ENCODE peak calls at places on chromosome 3, in eight cellular contexts. One of them, this sample, is unnamed.

GRCh38 chr3:19885468-19885867 is 48.5 kb downstream of the EFHB start:
- DNase-seq in naive thymus-derived CD4-positive, alpha-beta T cell: no peak
- DNase-seq in MM.1S: peak; percentile 43
- DNase-seq in A673: peak; percentile 72
- DNase-seq in stomach: no peak
- DNase-seq in bronchial epithelial cell: peak; percentile 37
- DNase-seq in mammary epithelial cell: peak; percentile 13
- DNase-seq in fibroblast of lung: peak; percentile 25
- DNase-seq in this sample: no peak

GRCh38 chr3:191005790-191006189 is 143.3 kb upstream of the GMNC start:
- DNase-seq in mammary epithelial cell: no peak
- DNase-seq in stomach: no peak
- DNase-seq in MM.1S: no peak
- DNase-seq in fibroblast of lung: peak; percentile 23
- DNase-seq in naive thymus-derived CD4-positive, alpha-beta T cell: no peak
- DNase-seq in bronchial epithelial cell: no peak
- DNase-seq in A673: no peak
- DNase-seq in this sample: no peak

GRCh38 chr3:141152130-141152529 is 79.5 kb upstream of the PXYLP1 start:
- DNase-seq in mammary epithelial cell: no peak
- DNase-seq in A673: no peak
- DNase-seq in bronchial epithelial cell: no peak
- DNase-seq in stomach: no peak
- DNase-seq in MM.1S: no peak
- DNase-seq in naive thymus-derived CD4-positive, alpha-beta T cell: no peak
- DNase-seq in fibroblast of lung: no peak
- DNase-seq in this sample: no peak

GRCh38 chr3:112557980-112558379 is 3.8 kb downstream of the ATG3 start:
- DNase-seq in A673: no peak
- DNase-seq in fibroblast of lung: no peak
- DNase-seq in MM.1S: no peak
- DNase-seq in naive thymus-derived CD4-positive, alpha-beta T cell: no peak
- DNase-seq in stomach: no peak
- DNase-seq in bronchial epithelial cell: no peak
- DNase-seq in mammary epithelial cell: no peak
- DNase-seq in this sample: no peak

GRCh38 chr3:130658666-130659065 is 88.0 kb downstream of the PIK3R4 start:
- DNase-seq in mammary epithelial cell: peak; percentile 24
- DNase-seq in stomach: no peak
- DNase-seq in naive thymus-derived CD4-positive, alpha-beta T cell: no peak
- DNase-seq in fibroblast of lung: peak; percentile 73
- DNase-seq in bronchial epithelial cell: peak; percentile 6
- DNase-seq in MM.1S: no peak
- DNase-seq in A673: peak; percentile 54
- DNase-seq in this sample: peak; percentile 88

GRCh38 chr3:43347774-43348173 is 61.4 kb downstream of the SNRK start:
- DNase-seq in naive thymus-derived CD4-positive, alpha-beta T cell: no peak
- DNase-seq in A673: no peak
- DNase-seq in MM.1S: no peak
- DNase-seq in mammary epithelial cell: no peak
- DNase-seq in fibroblast of lung: no peak
- DNase-seq in stomach: no peak
- DNase-seq in bronchial epithelial cell: no peak
- DNase-seq in this sample: no peak

GRCh38 chr3:41041457-41041856 is 157.8 kb upstream of the CTNNB1 start:
- DNase-seq in MM.1S: no peak
- DNase-seq in naive thymus-derived CD4-positive, alpha-beta T cell: no peak
- DNase-seq in A673: no peak
- DNase-seq in bronchial epithelial cell: peak; percentile 28
- DNase-seq in mammary epithelial cell: no peak
- DNase-seq in stomach: no peak
- DNase-seq in fibroblast of lung: no peak
- DNase-seq in this sample: no peak

GRCh38 chr3:191376742-191377141 is 46.4 kb upstream of the UTS2B start:
- DNase-seq in mammary epithelial cell: peak; percentile 75
- DNase-seq in bronchial epithelial cell: peak; percentile 46
- DNase-seq in A673: peak; percentile 44
- DNase-seq in naive thymus-derived CD4-positive, alpha-beta T cell: no peak
- DNase-seq in MM.1S: no peak
- DNase-seq in fibroblast of lung: peak; percentile 73
- DNase-seq in stomach: no peak
- DNase-seq in this sample: peak; percentile 59

GRCh38 chr3:130539005-130539404 is 22.0 kb downstream of the COL6A6 start:
- DNase-seq in fibroblast of lung: peak; percentile 4
- DNase-seq in stomach: peak; percentile 39
- DNase-seq in MM.1S: peak; percentile 60
- DNase-seq in A673: peak; percentile 81
- DNase-seq in naive thymus-derived CD4-positive, alpha-beta T cell: peak; percentile 26
- DNase-seq in bronchial epithelial cell: peak; percentile 50
- DNase-seq in mammary epithelial cell: peak; percentile 19
- DNase-seq in this sample: peak; percentile 40

GRCh38 chr3:118970819-118971218 is 63.8 kb downstream of the IGSF11 start:
- DNase-seq in A673: no peak
- DNase-seq in stomach: no peak
- DNase-seq in bronchial epithelial cell: no peak
- DNase-seq in MM.1S: no peak
- DNase-seq in fibroblast of lung: no peak
- DNase-seq in mammary epithelial cell: no peak
- DNase-seq in naive thymus-derived CD4-positive, alpha-beta T cell: no peak
- DNase-seq in this sample: no peak

GRCh38 chr3:101070260-101071121 is 77.3 kb upstream of the ABI3BP start:
- DNase-seq in bronchial epithelial cell: no peak
- DNase-seq in A673: peak; percentile 45
- DNase-seq in naive thymus-derived CD4-positive, alpha-beta T cell: peak; percentile 60
- DNase-seq in MM.1S: peak; percentile 68
- DNase-seq in stomach: peak; percentile 83
- DNase-seq in mammary epithelial cell: no peak
- DNase-seq in fibroblast of lung: peak; percentile 8
- DNase-seq in this sample: peak; percentile 23

GRCh38 chr3:9169951-9170850 is 79.2 kb downstream of the SRGAP3 start:
- DNase-seq in MM.1S: no peak
- DNase-seq in mammary epithelial cell: no peak
- DNase-seq in fibroblast of lung: no peak
- DNase-seq in A673: no peak
- DNase-seq in naive thymus-derived CD4-positive, alpha-beta T cell: no peak
- DNase-seq in stomach: no peak
- DNase-seq in bronchial epithelial cell: peak; percentile 58
- DNase-seq in this sample: no peak

GRCh38 chr3:108629974-108630373 is 40.5 kb downstream of the DZIP3 start:
- DNase-seq in naive thymus-derived CD4-positive, alpha-beta T cell: no peak
- DNase-seq in A673: no peak
- DNase-seq in bronchial epithelial cell: no peak
- DNase-seq in stomach: no peak
- DNase-seq in fibroblast of lung: no peak
- DNase-seq in mammary epithelial cell: no peak
- DNase-seq in MM.1S: no peak
- DNase-seq in this sample: no peak

GRCh38 chr3:171788546-171789351 is 21.5 kb downstream of the PLD1 start:
- DNase-seq in stomach: no peak
- DNase-seq in bronchial epithelial cell: peak; percentile 94
- DNase-seq in mammary epithelial cell: peak; percentile 99
- DNase-seq in A673: peak; percentile 60
- DNase-seq in naive thymus-derived CD4-positive, alpha-beta T cell: no peak
- DNase-seq in fibroblast of lung: peak; percentile 95
- DNase-seq in MM.1S: no peak
- DNase-seq in this sample: no peak

GRCh38 chr3:156865732-156866131 is 39.6 kb downstream of the LEKR1 start:
- DNase-seq in fibroblast of lung: peak; percentile 2
- DNase-seq in bronchial epithelial cell: no peak
- DNase-seq in A673: peak; percentile 12
- DNase-seq in stomach: no peak
- DNase-seq in mammary epithelial cell: no peak
- DNase-seq in naive thymus-derived CD4-positive, alpha-beta T cell: no peak
- DNase-seq in MM.1S: no peak
- DNase-seq in this sample: no peak

GRCh38 chr3:157109267-157110141 is 50.4 kb downstream of the CCNL1 start:
- DNase-seq in naive thymus-derived CD4-positive, alpha-beta T cell: no peak
- DNase-seq in fibroblast of lung: no peak
- DNase-seq in A673: no peak
- DNase-seq in stomach: no peak
- DNase-seq in MM.1S: no peak
- DNase-seq in mammary epithelial cell: no peak
- DNase-seq in bronchial epithelial cell: no peak
- DNase-seq in this sample: no peak

GRCh38 chr3:115788921-115789470 is 165.7 kb downstream of the GAP43 start:
- DNase-seq in A673: no peak
- DNase-seq in MM.1S: no peak
- DNase-seq in fibroblast of lung: peak; percentile 100
- DNase-seq in naive thymus-derived CD4-positive, alpha-beta T cell: no peak
- DNase-seq in bronchial epithelial cell: peak; percentile 98
- DNase-seq in mammary epithelial cell: peak; percentile 97
- DNase-seq in stomach: no peak
- DNase-seq in this sample: peak; percentile 80

GRCh38 chr3:128498127-128498626 is 5.2 kb upstream of the GATA2 start:
- DNase-seq in naive thymus-derived CD4-positive, alpha-beta T cell: no peak
- DNase-seq in mammary epithelial cell: no peak
- DNase-seq in MM.1S: no peak
- DNase-seq in bronchial epithelial cell: no peak
- DNase-seq in fibroblast of lung: no peak
- DNase-seq in A673: no peak
- DNase-seq in stomach: no peak
- DNase-seq in this sample: no peak

GRCh38 chr3:159668461-159668860 is 320.2 kb upstream of the IL12A start:
- DNase-seq in MM.1S: no peak
- DNase-seq in stomach: no peak
- DNase-seq in mammary epithelial cell: no peak
- DNase-seq in fibroblast of lung: no peak
- DNase-seq in A673: no peak
- DNase-seq in naive thymus-derived CD4-positive, alpha-beta T cell: no peak
- DNase-seq in bronchial epithelial cell: no peak
- DNase-seq in this sample: no peak

DNA sequence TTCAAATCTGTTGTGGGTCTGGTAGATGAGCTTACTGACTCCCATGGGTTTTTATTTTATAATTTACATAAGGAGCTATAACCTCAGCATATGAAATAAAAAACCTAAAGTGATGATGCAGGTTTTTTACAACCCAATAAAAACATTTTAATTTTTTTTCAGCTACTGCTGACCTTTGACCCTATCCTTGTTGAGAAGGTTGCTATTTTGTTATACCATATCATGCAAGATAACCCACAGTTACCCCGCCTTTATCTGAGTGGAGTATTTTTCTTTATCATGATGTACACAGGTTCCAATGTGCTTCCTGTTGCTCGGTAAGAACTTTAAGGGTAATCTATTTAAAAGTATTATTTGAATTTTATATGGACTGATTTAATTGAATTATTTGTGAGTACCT is 70.8 kb downstream of the DNAJC13 start:
- DNase-seq in bronchial epithelial cell: no peak
- DNase-seq in fibroblast of lung: no peak
- DNase-seq in stomach: no peak
- DNase-seq in naive thymus-derived CD4-positive, alpha-beta T cell: no peak
- DNase-seq in MM.1S: no peak
- DNase-seq in mammary epithelial cell: no peak
- DNase-seq in A673: no peak
- DNase-seq in this sample: no peak
- H3K36me3 ChIP-seq in bronchial epithelial cell: peaks cover 2% of the 10 kb centered on the region
- H3K36me3 ChIP-seq in fibroblast of lung: no peaks in the 10 kb centered on the region
- H3K36me3 ChIP-seq in stomach: peaks cover 85% of the 10 kb centered on the region
- H3K36me3 ChIP-seq in naive thymus-derived CD4-positive, alpha-beta T cell: peaks cover 11% of the 10 kb centered on the region
- H3K36me3 ChIP-seq in MM.1S: peaks cover 9% of the 10 kb centered on the region
- H3K36me3 ChIP-seq in mammary epithelial cell: peaks cover 34% of the 10 kb centered on the region
- H3K36me3 ChIP-seq in A673: peaks cover 53% of the 10 kb centered on the region
- H3K36me3 ChIP-seq in this sample: peaks cover 65% of the 10 kb centered on the region

GRCh38 chr3:10992017-10992945 is at the start of gene SLC6A1:
- DNase-seq in fibroblast of lung: peak; percentile 3
- DNase-seq in A673: peak; percentile 17
- DNase-seq in MM.1S: no peak
- DNase-seq in bronchial epithelial cell: no peak
- DNase-seq in naive thymus-derived CD4-positive, alpha-beta T cell: no peak
- DNase-seq in stomach: no peak
- DNase-seq in mammary epithelial cell: no peak
- DNase-seq in this sample: no peak
- H3K27me3 ChIP-seq in fibroblast of lung: peaks cover 46% of the 10 kb centered on the region
- H3K27me3 ChIP-seq in A673: peaks cover 73% of the 10 kb centered on the region
- H3K27me3 ChIP-seq in MM.1S: peaks cover 34% of the 10 kb centered on the region
- H3K27me3 ChIP-seq in bronchial epithelial cell: peaks cover 57% of the 10 kb centered on the region
- H3K27me3 ChIP-seq in naive thymus-derived CD4-positive, alpha-beta T cell: peaks cover 10% of the 10 kb centered on the region
- H3K27me3 ChIP-seq in stomach: peaks cover 51% of the 10 kb centered on the region
- H3K27me3 ChIP-seq in mammary epithelial cell: peaks cover 45% of the 10 kb centered on the region
- H3K27me3 ChIP-seq in this sample: peaks cover 36% of the 10 kb centered on the region

GRCh38 chr3:69084326-69084667 is 440 bp upstream of the ARL6IP5 start:
- DNase-seq in A673: peak; percentile 3
- DNase-seq in stomach: peak; percentile 43
- DNase-seq in fibroblast of lung: peak; percentile 88
- DNase-seq in MM.1S: no peak
- DNase-seq in naive thymus-derived CD4-positive, alpha-beta T cell: no peak
- DNase-seq in mammary epithelial cell: peak; percentile 89
- DNase-seq in bronchial epithelial cell: peak; percentile 95
- DNase-seq in this sample: no peak
- H3K4me3 ChIP-seq in A673: peak overlapping the region; percentile 64
- H3K4me3 ChIP-seq in stomach: peak overlapping the region; percentile 85
- H3K4me3 ChIP-seq in fibroblast of lung: peak overlapping the region; percentile 82
- H3K4me3 ChIP-seq in MM.1S: peak overlapping the region; percentile 93
- H3K4me3 ChIP-seq in naive thymus-derived CD4-positive, alpha-beta T cell: peak overlapping the region; percentile 89
- H3K4me3 ChIP-seq in mammary epithelial cell: peak overlapping the region; percentile 89
- H3K4me3 ChIP-seq in bronchial epithelial cell: peak overlapping the region; percentile 71
- H3K4me3 ChIP-seq in this sample: peak overlapping the region; percentile 78

GRCh38 chr3:158668506-158668905 is 3.9 kb downstream of the LXN start:
- DNase-seq in naive thymus-derived CD4-positive, alpha-beta T cell: no peak
- DNase-seq in stomach: no peak
- DNase-seq in fibroblast of lung: peak; percentile 90
- DNase-seq in MM.1S: no peak
- DNase-seq in mammary epithelial cell: no peak
- DNase-seq in bronchial epithelial cell: no peak
- DNase-seq in A673: no peak
- DNase-seq in this sample: no peak

GRCh38 chr3:158659454-158660237 is 12.8 kb downstream of the LXN start:
- DNase-seq in naive thymus-derived CD4-positive, alpha-beta T cell: peak; percentile 29
- DNase-seq in fibroblast of lung: peak; percentile 77
- DNase-seq in stomach: peak; percentile 43
- DNase-seq in bronchial epithelial cell: peak; percentile 64
- DNase-seq in mammary epithelial cell: peak; percentile 51
- DNase-seq in A673: peak; percentile 76
- DNase-seq in MM.1S: peak; percentile 75
- DNase-seq in this sample: peak; percentile 52

GRCh38 chr3:158660711-158661110 is 11.7 kb downstream of the LXN start:
- DNase-seq in A673: no peak
- DNase-seq in fibroblast of lung: no peak
- DNase-seq in mammary epithelial cell: no peak
- DNase-seq in naive thymus-derived CD4-positive, alpha-beta T cell: no peak
- DNase-seq in MM.1S: no peak
- DNase-seq in bronchial epithelial cell: no peak
- DNase-seq in stomach: no peak
- DNase-seq in this sample: no peak

GRCh38 chr3:158658889-158659288 is 13.6 kb downstream of the LXN start:
- DNase-seq in bronchial epithelial cell: no peak
- DNase-seq in stomach: no peak
- DNase-seq in fibroblast of lung: no peak
- DNase-seq in MM.1S: no peak
- DNase-seq in A673: no peak
- DNase-seq in naive thymus-derived CD4-positive, alpha-beta T cell: no peak
- DNase-seq in mammary epithelial cell: no peak
- DNase-seq in this sample: no peak

GRCh38 chr3:158663832-158664231 is 8.6 kb downstream of the LXN start:
- DNase-seq in MM.1S: no peak
- DNase-seq in A673: no peak
- DNase-seq in naive thymus-derived CD4-positive, alpha-beta T cell: no peak
- DNase-seq in stomach: no peak
- DNase-seq in bronchial epithelial cell: no peak
- DNase-seq in mammary epithelial cell: no peak
- DNase-seq in fibroblast of lung: no peak
- DNase-seq in this sample: no peak
- H3K36me3 ChIP-seq in MM.1S: peaks cover 27% of the 10 kb centered on the region
- H3K36me3 ChIP-seq in A673: peaks cover 52% of the 10 kb centered on the region
- H3K36me3 ChIP-seq in naive thymus-derived CD4-positive, alpha-beta T cell: peaks cover 15% of the 10 kb centered on the region
- H3K36me3 ChIP-seq in stomach: peaks cover 98% of the 10 kb centered on the region
- H3K36me3 ChIP-seq in bronchial epithelial cell: peaks cover 10% of the 10 kb centered on the region
- H3K36me3 ChIP-seq in mammary epithelial cell: peaks cover 18% of the 10 kb centered on the region
- H3K36me3 ChIP-seq in fibroblast of lung: peaks cover 7% of the 10 kb centered on the region
- H3K36me3 ChIP-seq in this sample: peaks cover 89% of the 10 kb centered on the region

GRCh38 chr3:170611746-170612145 is 25.9 kb upstream of the SLC7A14 start:
- DNase-seq in naive thymus-derived CD4-positive, alpha-beta T cell: no peak
- DNase-seq in stomach: no peak
- DNase-seq in bronchial epithelial cell: no peak
- DNase-seq in fibroblast of lung: no peak
- DNase-seq in mammary epithelial cell: no peak
- DNase-seq in MM.1S: no peak
- DNase-seq in A673: no peak
- DNase-seq in this sample: no peak
- H3K27me3 ChIP-seq in naive thymus-derived CD4-positive, alpha-beta T cell: no peaks in the 10 kb centered on the region
- H3K27me3 ChIP-seq in stomach: no peaks in the 10 kb centered on the region
- H3K27me3 ChIP-seq in bronchial epithelial cell: no peaks in the 10 kb centered on the region
- H3K27me3 ChIP-seq in fibroblast of lung: no peaks in the 10 kb centered on the region
- H3K27me3 ChIP-seq in mammary epithelial cell: no peaks in the 10 kb centered on the region
- H3K27me3 ChIP-seq in MM.1S: no peaks in the 10 kb centered on the region
- H3K27me3 ChIP-seq in A673: no peaks in the 10 kb centered on the region
- H3K27me3 ChIP-seq in this sample: no peaks in the 10 kb centered on the region

This sample was measured in MG63.